ENCODE peak calls at places on chromosome 10, in eight cellular contexts. S is thyroid gland, E is sigmoid colon, G is H1, Y is Peyer's patch, M is ovary, O is GM12878, C is gastrocnemius medialis. X is an unnamed sample.

GRCh38 chr10:110226926-110227641 is 19.7 kb downstream of the MXI1 start:
- DNase-seq in S (peak; percentile 81), E (peak; percentile 85), G (no peak), Y (peak; percentile 84), M (peak; percentile 72), O (no peak), C (peak; percentile 73), X (peak; percentile 78)

GRCh38 chr10:91349381-91349780 is 60.8 kb upstream of the HECTD2 start:
- DNase-seq in S (no peak), E (no peak), G (no peak), Y (no peak), M (no peak), O (no peak), C (peak; percentile 76), X (no peak)

GRCh38 chr10:62638062-62638477 is 166.4 kb upstream of the ADO start:
- DNase-seq in S (no peak), E (no peak), G (no peak), Y (no peak), M (peak; percentile 26), O (peak; percentile 77), C (no peak), X (no peak)

GRCh38 chr10:67043041-67043440 is 117.2 kb downstream of the LRRTM3 start:
- DNase-seq in S (no peak), E (no peak), G (no peak), Y (no peak), M (no peak), O (no peak), C (no peak), X (no peak)

GRCh38 chr10:132836832-132837540 is 51.0 kb upstream of the NKX6-2 start:
- DNase-seq in S (peak; percentile 55), E (peak; percentile 60), G (peak; percentile 17), Y (peak; percentile 53), M (no peak), O (no peak), C (no peak), X (peak; percentile 30)

GRCh38 chr10:131553121-131553520 is 241.6 kb upstream of the TCERG1L start:
- DNase-seq in S (no peak), E (no peak), G (no peak), Y (no peak), M (no peak), O (no peak), C (no peak), X (no peak)

GRCh38 chr10:13528875-13529713 is at the start of gene BEND7:
- DNase-seq in S (peak; percentile 72), E (no peak), G (no peak), Y (peak; percentile 60), M (peak; percentile 45), O (no peak), C (no peak), X (peak; percentile 39)

GRCh38 chr10:1049425-1049958 is 573 bp upstream of the IDI1 start:
- DNase-seq in S (no peak), E (no peak), G (no peak), Y (no peak), M (no peak), O (no peak), C (no peak), X (no peak)

GRCh38 chr10:8159628-8160165 is 105.2 kb downstream of the GATA3 start:
- DNase-seq in S (no peak), E (no peak), G (no peak), Y (no peak), M (no peak), O (no peak), C (no peak), X (no peak)

GRCh38 chr10:96129387-96130325 is at the start of gene ZNF518A:
- DNase-seq in S (peak; percentile 90), E (peak; percentile 96), G (peak; percentile 92), Y (peak; percentile 93), M (peak; percentile 90), O (peak; percentile 82), C (peak; percentile 77), X (peak; percentile 96)
- TF ChIP-seq POLR2A in S (peak; percentile 40), E (no peak), G (peak; percentile 97), Y (peak; percentile 63), M (peak; percentile 15), O (peak; percentile 92), C (no peak), X (peak; percentile 14)

DNA sequence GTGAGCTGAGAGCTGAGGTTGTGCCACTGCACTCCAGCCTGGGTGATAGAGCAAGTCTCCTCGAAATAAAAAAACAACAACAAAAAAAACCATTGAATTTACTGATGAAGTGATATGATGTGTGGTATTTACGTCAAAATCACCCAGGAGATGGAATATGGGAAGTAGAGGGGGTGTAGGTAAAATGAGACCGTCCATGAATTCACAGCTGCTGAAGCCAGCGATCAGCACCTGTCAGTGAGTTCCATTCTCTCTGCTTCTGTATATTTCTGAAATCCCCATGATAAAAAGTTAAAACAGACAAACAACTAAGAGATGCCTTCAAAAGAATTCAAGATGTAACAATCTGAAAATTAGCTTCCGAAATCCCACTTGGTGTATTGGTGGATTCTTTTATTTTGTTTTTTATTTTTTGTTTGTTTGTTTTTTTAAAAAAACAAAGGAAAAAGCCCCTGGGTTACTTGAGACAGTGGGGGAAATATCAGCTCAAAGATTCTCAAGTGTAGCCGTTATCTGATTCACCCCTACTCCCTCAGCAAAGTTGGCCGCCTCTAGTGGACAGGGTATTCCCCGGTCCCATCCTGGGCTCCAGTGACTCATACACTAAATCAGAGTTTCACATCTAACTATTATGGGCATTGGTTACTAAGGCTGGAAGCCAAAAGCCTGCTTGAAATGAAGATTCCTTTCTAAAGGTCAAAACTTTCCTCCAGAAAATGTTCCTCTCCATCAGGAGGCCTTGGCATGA is 76.4 kb downstream of the MAP3K8 start:
- DNase-seq in S (peak; percentile 12), E (peak; percentile 75), G (no peak), Y (no peak), M (no peak), O (no peak), C (peak; percentile 69), X (peak; percentile 86)
- H3K4me3 ChIP-seq in S (no peak overlapping the region), E (no peak overlapping the region), G (no peak overlapping the region), Y (no peak overlapping the region), M (no peak overlapping the region), O (peak overlapping the region; percentile 23), C (no peak overlapping the region), X (no peak overlapping the region)

GRCh38 chr10:80751940-80752339 is 214.2 kb downstream of the SH2D4B start:
- DNase-seq in S (no peak), E (no peak), G (no peak), Y (no peak), M (no peak), O (no peak), C (no peak), X (no peak)
- TF ChIP-seq POLR2A in S (no peak), E (no peak), G (no peak), Y (no peak), M (no peak), O (no peak), C (no peak), X (no peak)

DNA sequence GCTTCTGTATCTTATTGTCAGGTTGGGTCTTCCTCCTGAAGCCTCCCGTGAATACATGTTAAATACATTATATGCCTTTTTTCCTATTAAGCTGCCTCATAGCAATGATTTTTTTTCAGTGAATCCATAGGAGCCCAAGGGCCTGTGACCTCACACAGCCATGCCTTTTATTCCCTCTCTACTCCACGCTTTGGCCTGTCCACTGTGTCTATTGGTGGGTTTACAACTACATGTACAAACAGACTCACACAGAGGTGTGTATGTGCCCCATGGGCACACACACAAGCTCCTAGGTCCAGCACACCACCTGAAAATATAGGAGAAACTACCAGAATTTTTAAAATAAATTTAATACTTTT is 560.4 kb downstream of the IPMK start:
- DNase-seq in S (no peak), E (no peak), G (no peak), Y (no peak), M (no peak), O (no peak), C (no peak), X (no peak)
- H3K4me3 ChIP-seq in S (no peak overlapping the region), E (no peak overlapping the region), G (peak overlapping the region; percentile 3), Y (no peak overlapping the region), M (no peak overlapping the region), O (no peak overlapping the region), C (no peak overlapping the region), X (no peak overlapping the region)

GRCh38 chr10:35195361-35196306 is 69.0 kb downstream of the CREM start:
- DNase-seq in S (peak; percentile 72), E (peak; percentile 92), G (no peak), Y (no peak), M (peak; percentile 86), O (peak; percentile 83), C (peak; percentile 40), X (peak; percentile 86)
- TF ChIP-seq POLR2A in S (peak; percentile 66), E (peak; percentile 25), G (peak; percentile 39), Y (no peak), M (peak; percentile 33), O (peak; percentile 53), C (peak; percentile 29), X (peak; percentile 10)

X was measured in adrenal gland.